ENCODE peak calls at places on chromosomes 13 and 19, in seven cellular contexts. F, M, O, V, H, Q and U are unnamed samples.

GRCh38 chr19:18300930-18301717 is 19.7 kb upstream of the JUND start:
- DNase-seq in V (no peak), M (no peak), F (peak), H (peak), Q (peak), O (peak), U (no peak)

GRCh38 chr19:35767288-35768081 is 7.9 kb upstream of the ARHGAP33 start:
- DNase-seq in M (no peak), O (no peak), Q (no peak), F (peak), V (no peak), H (no peak), U (no peak)

GRCh38 chr13:76250211-76250610 is 614.1 kb downstream of the LMO7 start:
- DNase-seq in O (no peak), H (no peak), V (no peak), Q (no peak), F (no peak), M (no peak), U (no peak)

GRCh38 chr19:33905937-33906577 is 109.4 kb downstream of the KCTD15 start:
- DNase-seq in H (peak), F (peak), V (no peak), O (peak), Q (no peak), M (no peak), U (no peak)

GRCh38 chr19:21472507-21472906 is 32.9 kb upstream of the ZNF429 start:
- DNase-seq in M (no peak), F (no peak), O (no peak), Q (no peak), H (no peak), V (no peak), U (no peak)

GRCh38 chr19:28641395-28641794 is 571.6 kb downstream of the UQCRFS1 start:
- DNase-seq in H (no peak), O (no peak), F (no peak), M (no peak), Q (no peak), V (no peak), U (no peak)

GRCh38 chr13:39956036-39956435 is 300.6 kb downstream of the COG6 start:
- DNase-seq in H (no peak), Q (no peak), O (no peak), M (no peak), F (no peak), V (no peak), U (no peak)

GRCh38 chr19:46616631-46617322 is 8.1 kb downstream of the PTGIR start:
- DNase-seq in F (peak), H (no peak), O (peak), Q (peak), V (no peak), M (peak), U (peak)

GRCh38 chr19:45342911-45343310 is 2.4 kb downstream of the KLC3 start:
- DNase-seq in Q (no peak), F (no peak), M (no peak), O (no peak), H (no peak), V (no peak), U (no peak)

GRCh38 chr19:4071610-4072009 is 4.9 kb upstream of the ZBTB7A start:
- DNase-seq in F (no peak), O (no peak), Q (no peak), V (no peak), H (no peak), M (no peak), U (no peak)

GRCh38 chr19:10292206-10292788 is 2.5 kb downstream of the ICAM5 start:
- DNase-seq in H (peak), V (peak), O (peak), Q (peak), F (peak), M (peak), U (peak)

GRCh38 chr19:16185925-16186234 is 670 bp downstream of the FAM32A start:
- DNase-seq in M (no peak), V (peak), Q (no peak), F (no peak), O (no peak), H (peak), U (no peak)

GRCh38 chr19:5154129-5154798 is 185.4 kb downstream of the KDM4B start:
- DNase-seq in H (no peak), F (peak), O (no peak), M (peak), V (peak), Q (peak), U (no peak)

GRCh38 chr13:49938274-49938673 is 2.1 kb upstream of the SPRYD7 start:
- DNase-seq in F (no peak), H (no peak), O (no peak), Q (no peak), V (no peak), M (no peak), U (no peak)

GRCh38 chr19:41957838-41958366 is 1.2 kb downstream of the RABAC1 start:
- DNase-seq in M (peak), V (no peak), H (no peak), O (peak), Q (peak), F (peak), U (peak)

GRCh38 chr19:19597809-19598306 is 20.6 kb downstream of the PBX4 start:
- DNase-seq in Q (no peak), V (peak), H (no peak), M (no peak), O (no peak), F (no peak), U (no peak)

GRCh38 chr13:44221657-44222056 is 152.0 kb upstream of the SERP2 start:
- DNase-seq in H (no peak), O (no peak), Q (no peak), V (no peak), F (no peak), M (no peak), U (no peak)

GRCh38 chr13:39481493-39481892 is 121.5 kb downstream of the LHFPL6 start:
- DNase-seq in Q (peak), H (no peak), M (no peak), F (no peak), O (no peak), V (no peak), U (no peak)

GRCh38 chr19:17136026-17136425 is 60.4 kb downstream of the MYO9B start:
- DNase-seq in M (peak), H (no peak), V (no peak), Q (no peak), O (no peak), F (no peak), U (no peak)

GRCh38 chr19:1864480-1865171 is 1.2 kb upstream of the KLF16 start:
- DNase-seq in V (peak), H (no peak), F (peak), M (peak), Q (peak), O (peak), U (no peak)

GRCh38 chr13:56917966-56918365 is 222.8 kb upstream of the PRR20A start:
- DNase-seq in V (no peak), M (no peak), Q (no peak), O (no peak), F (no peak), H (no peak), U (no peak)

GRCh38 chr19:6273701-6274601 is 5.8 kb downstream of the MLLT1 start:
- DNase-seq in F (peak), H (peak), V (no peak), M (peak), Q (peak), O (peak), U (no peak)

GRCh38 chr19:18518639-18519038 is 3.2 kb downstream of the ELL start:
- DNase-seq in F (no peak), O (no peak), H (no peak), M (no peak), Q (no peak), V (no peak), U (no peak)

GRCh38 chr13:95474992-95475391 is 77.5 kb upstream of the CLDN10 start:
- DNase-seq in O (no peak), M (peak), H (no peak), F (no peak), V (no peak), Q (no peak), U (no peak)

GRCh38 chr19:13883665-13884064 is 6.7 kb downstream of the NANOS3 start:
- DNase-seq in Q (no peak), V (no peak), F (no peak), M (no peak), H (no peak), O (no peak), U (no peak)
- TF ChIP-seq CTCF in Q (peak), V (no peak), F (no peak), M (no peak), H (no peak), O (no peak), U (peak)

DNA sequence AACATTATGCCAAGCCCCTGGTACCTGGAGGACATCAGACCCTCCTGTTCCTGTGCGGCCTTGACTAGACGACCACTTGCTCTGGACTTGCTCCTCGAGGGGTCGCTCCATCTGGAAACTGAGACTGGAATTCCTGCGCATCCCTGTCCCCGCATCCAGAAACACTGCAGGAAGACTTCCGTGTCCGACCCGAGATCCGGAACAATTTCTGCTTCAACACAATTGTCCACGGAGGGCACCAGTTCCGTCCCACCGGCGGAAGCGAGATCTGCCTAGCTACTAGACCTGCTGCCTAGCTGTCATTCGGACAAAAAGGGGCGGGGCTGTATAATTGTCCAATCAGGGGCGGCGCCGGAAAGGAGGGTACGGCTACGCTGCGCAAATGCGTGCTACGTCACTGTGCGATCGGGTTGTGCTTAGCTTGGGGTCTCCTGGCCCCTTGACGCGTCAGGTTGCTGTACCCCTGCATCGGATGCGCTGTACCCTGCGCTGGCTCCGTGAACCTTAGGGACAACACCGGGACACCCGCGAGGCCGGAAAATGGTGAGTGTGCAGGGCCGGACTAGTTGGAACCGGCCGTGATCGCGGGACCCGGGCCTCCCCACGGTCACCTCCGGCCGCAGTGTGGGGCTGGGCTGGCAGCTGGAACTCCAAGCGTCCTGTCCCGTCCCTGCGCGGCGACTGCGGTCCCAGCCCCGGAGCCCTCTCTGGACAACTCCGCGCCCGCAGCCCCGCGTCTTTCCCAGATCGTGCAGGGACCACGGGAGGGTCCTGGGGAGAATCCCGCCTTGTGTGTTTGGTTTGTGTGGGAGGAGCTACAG is at the start of the genes ZNF490 and ZNF791:
- DNase-seq in O (peak), V (peak), H (peak), F (peak), M (peak), Q (peak), U (peak)
- TF ChIP-seq CTCF in O (no peak), V (no peak), H (no peak), F (peak), M (no peak), Q (no peak), U (no peak)

GRCh38 chr13:86447479-86447878 is 648.3 kb upstream of the SLITRK6 start:
- DNase-seq in O (no peak), M (no peak), Q (no peak), H (no peak), F (no peak), V (no peak), U (no peak)
- TF ChIP-seq CTCF in O (no peak), M (peak), Q (no peak), H (no peak), F (no peak), V (no peak), U (no peak)

DNA sequence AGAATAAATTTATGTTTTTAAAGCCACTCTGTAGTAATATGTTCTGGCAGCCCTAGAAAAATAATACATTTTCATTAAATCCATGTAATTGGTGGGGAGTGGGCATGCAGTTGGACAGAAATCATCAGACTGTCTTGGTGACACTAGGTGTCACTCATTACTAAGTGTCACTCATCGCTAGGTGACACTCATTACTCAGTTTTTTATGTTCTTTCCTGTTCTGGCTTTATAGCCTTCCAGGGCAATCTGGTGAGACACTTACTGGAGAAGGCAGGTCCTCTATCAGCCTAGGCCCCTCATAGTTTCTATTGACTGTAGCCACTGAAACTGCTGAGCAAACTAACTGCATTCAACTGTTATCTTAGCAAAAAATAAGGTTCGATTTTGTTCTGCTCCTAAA is 542.1 kb downstream of the SLITRK1 start:
- DNase-seq in M (no peak), Q (no peak), F (peak), V (no peak), O (no peak), H (no peak), U (no peak)
- TF ChIP-seq CTCF in M (no peak), Q (no peak), F (no peak), V (no peak), O (no peak), H (no peak), U (no peak)

GRCh38 chr13:20492641-20493040 is 33.0 kb downstream of the CRYL1 start:
- DNase-seq in M (peak), H (no peak), Q (peak), F (peak), V (no peak), O (no peak), U (no peak)
- TF ChIP-seq CTCF in M (peak), H (no peak), Q (peak), F (peak), V (peak), O (peak), U (peak)

DNA sequence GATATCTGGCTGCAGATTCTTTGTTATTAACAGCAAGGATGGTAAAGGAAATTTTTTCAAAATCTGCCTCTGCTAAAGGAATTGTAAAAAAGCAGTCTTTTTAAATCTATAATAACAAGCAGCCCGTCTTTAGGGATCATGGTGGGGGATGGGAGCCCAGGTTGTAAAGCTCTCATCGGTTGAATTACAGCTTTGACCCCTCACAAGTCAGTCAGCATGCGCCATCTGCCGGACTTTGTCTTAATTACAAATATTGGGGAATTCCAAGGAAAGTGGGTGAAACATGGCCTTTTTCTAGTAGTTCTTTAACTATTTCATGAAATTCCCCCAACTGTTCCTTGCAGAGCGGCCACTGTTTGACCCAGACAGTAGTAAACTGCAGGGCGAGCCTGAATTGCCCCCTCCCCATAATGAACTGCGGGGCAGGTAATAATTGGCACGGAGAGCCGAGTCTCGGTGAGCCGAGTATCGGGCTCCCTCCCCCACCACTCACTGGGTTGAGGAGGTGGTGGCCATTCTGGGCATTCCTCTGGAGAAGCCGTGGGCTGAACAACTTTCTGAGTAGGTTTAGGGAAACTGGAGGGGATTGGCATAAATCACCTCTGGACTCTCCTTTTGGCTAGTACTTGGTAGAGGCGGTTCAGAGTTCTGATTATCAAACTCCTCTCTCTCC is 11.6 kb downstream of the ZNF578 start:
- DNase-seq in O (no peak), H (no peak), F (peak), V (no peak), Q (no peak), M (peak), U (no peak)
- TF ChIP-seq CTCF in O (no peak), H (no peak), F (peak), V (no peak), Q (no peak), M (peak), U (no peak)

GRCh38 chr13:107753748-107754147 is 461.6 kb downstream of the LIG4 start:
- DNase-seq in O (no peak), Q (no peak), F (no peak), M (no peak), H (no peak), V (no peak), U (no peak)
- TF ChIP-seq CTCF in O (no peak), Q (no peak), F (no peak), M (no peak), H (no peak), V (no peak), U (no peak)

DNA sequence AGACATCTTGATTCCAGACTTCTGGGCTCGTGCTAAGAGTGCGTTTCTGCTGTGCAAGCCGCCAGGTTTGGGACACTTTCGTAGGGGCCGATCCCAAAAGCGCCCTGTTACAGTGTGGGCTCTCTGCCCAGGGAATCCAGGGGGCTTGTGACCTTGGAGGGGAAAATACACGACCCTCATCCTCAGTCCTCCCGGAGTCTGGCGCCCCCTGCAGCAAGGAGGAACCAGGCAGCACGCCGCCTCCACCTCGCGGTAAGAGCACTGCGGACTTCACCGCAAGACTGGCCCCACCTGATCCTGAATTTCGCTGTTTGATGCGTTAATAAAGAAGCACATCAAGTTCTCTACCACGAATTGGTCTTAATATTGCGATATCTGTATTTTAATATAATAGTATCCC is 5.2 kb downstream of the POLRMT start:
- DNase-seq in F (no peak), V (no peak), O (no peak), M (peak), H (no peak), Q (no peak), U (no peak)
- TF ChIP-seq CTCF in F (peak), V (no peak), O (no peak), M (peak), H (no peak), Q (peak), U (peak)

GRCh38 chr13:46374710-46375109 is 12.3 kb downstream of the RUBCNL start:
- DNase-seq in M (no peak), H (no peak), V (no peak), F (no peak), O (no peak), Q (no peak), U (no peak)

GRCh38 chr13:46373623-46374022 is 13.4 kb downstream of the RUBCNL start:
- DNase-seq in V (no peak), H (no peak), Q (no peak), O (no peak), M (no peak), F (peak), U (no peak)

GRCh38 chr13:46378411-46378810 is 8.6 kb downstream of the RUBCNL start:
- DNase-seq in Q (no peak), F (no peak), H (no peak), M (no peak), V (no peak), O (no peak), U (no peak)

GRCh38 chr13:46380242-46380641 is 6.8 kb downstream of the RUBCNL start:
- DNase-seq in V (no peak), H (no peak), O (no peak), F (no peak), M (no peak), Q (no peak), U (no peak)

DNA sequence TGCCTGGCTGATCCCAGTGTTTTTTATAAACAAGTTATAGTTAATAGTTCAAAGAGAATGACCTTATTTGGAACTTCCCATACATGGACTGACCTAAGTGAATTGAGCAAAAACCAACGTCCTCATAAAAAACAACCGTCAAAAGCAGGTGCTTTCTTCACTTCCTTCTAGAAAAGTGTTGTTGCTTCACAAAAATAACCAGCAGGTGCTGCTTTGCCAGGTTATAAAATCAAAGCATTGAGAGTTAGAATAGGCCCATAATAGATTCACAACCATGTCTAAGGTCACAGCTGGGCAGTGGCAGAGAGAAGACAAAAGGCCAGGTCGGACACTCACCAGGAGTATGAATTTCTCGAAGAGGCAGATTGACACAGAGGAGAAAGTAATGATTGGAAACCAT is 9.5 kb downstream of the RUBCNL start:
- DNase-seq in V (no peak), H (no peak), F (no peak), M (no peak), O (no peak), Q (no peak), U (no peak)
- TF ChIP-seq CTCF in V (no peak), H (no peak), F (no peak), M (no peak), O (no peak), Q (no peak), U (no peak)

GRCh38 chr13:79972066-79972569 is 368.8 kb downstream of the SPRY2 start:
- DNase-seq in Q (no peak), O (no peak), V (no peak), M (no peak), H (no peak), F (no peak), U (no peak)

DNA sequence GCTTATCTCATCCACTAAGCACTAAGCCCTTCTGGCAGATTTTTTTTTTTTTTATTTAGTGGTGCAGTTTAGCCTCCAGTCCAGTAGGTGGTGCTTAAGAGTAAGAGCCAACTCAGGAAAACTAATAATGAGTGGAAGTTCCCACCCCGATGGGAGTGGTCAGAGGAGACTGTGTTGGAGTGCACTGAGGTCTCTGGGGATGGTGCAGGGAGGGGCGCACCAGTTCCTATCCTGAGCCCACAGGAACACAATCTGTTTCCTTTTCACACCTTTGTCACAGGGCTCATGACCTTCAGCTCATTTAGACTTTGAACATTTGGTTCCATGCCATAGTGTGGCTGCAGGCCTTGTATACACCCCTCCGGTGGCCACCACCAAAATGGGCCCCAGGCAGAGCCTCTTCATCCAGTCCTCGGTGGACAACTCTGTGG is 367.4 kb downstream of the SPRY2 start:
- DNase-seq in Q (no peak), O (no peak), F (no peak), H (no peak), V (no peak), M (peak), U (no peak)
- TF ChIP-seq CTCF in Q (peak), O (peak), F (peak), H (peak), V (no peak), M (peak), U (peak)